ENCODE peak calls at places on chromosomes 1 and 21, in seven cellular contexts. P is thoracic aorta, T is fibroblast of lung, J is ovary, Q is transverse colon, Z is mammary epithelial cell, V is uterus. W is an unnamed sample.
A peak's percentile ranks its signal among the peaks of the same experiment; 100 is the strongest.

GRCh38 chr1:20992327-20993056 is 184.2 kb downstream of the EIF4G3 start:
- DNase-seq in T (peak; percentile 77), Z (no peak), Q (no peak), V (no peak), P (no peak), J (no peak), W (no peak)

GRCh38 chr1:200774311-200774710 is 35.6 kb downstream of the CAMSAP2 start:
- DNase-seq in J (no peak), T (no peak), Q (no peak), V (no peak), Z (no peak), P (no peak), W (no peak)

GRCh38 chr1:32899586-32900296 is 1.4 kb downstream of the TMEM54 start:
- DNase-seq in Q (peak; percentile 40), V (no peak), J (no peak), T (no peak), P (no peak), Z (no peak), W (no peak)

GRCh38 chr1:47986741-47987140 is 10.4 kb downstream of the TRABD2B start:
- DNase-seq in T (no peak), V (peak; percentile 23), Q (no peak), Z (no peak), P (no peak), J (no peak), W (no peak)

GRCh38 chr1:182589931-182590330 is 875 bp upstream of the RNASEL start:
- DNase-seq in P (no peak), T (no peak), Z (no peak), Q (no peak), J (no peak), V (no peak), W (no peak)

GRCh38 chr1:153741946-153742345 is 14.1 kb downstream of the INTS3 start:
- DNase-seq in V (no peak), Q (no peak), Z (no peak), P (no peak), T (no peak), J (no peak), W (no peak)

GRCh38 chr1:235783148-235783776 is 83.4 kb downstream of the LYST start:
- DNase-seq in J (no peak), T (peak; percentile 74), P (no peak), V (no peak), Z (peak; percentile 21), Q (no peak), W (no peak)

GRCh38 chr1:24751833-24752232 is 6.6 kb downstream of the CLIC4 start:
- DNase-seq in P (no peak), Q (no peak), T (no peak), J (no peak), V (no peak), Z (no peak), W (no peak)

GRCh38 chr21:45334591-45335081 is 46.9 kb upstream of the POFUT2 start:
- DNase-seq in T (no peak), V (no peak), Q (no peak), J (peak; percentile 20), P (no peak), Z (no peak), W (no peak)

GRCh38 chr1:183989078-183989577 is 48.4 kb downstream of the COLGALT2 start:
- DNase-seq in Q (no peak), T (peak; percentile 43), V (no peak), Z (peak; percentile 73), P (peak; percentile 5), J (no peak), W (peak; percentile 59)

GRCh38 chr1:34929497-34929852 is at the start of gene DLGAP3:
- DNase-seq in Z (no peak), T (no peak), J (no peak), P (no peak), V (no peak), Q (no peak), W (no peak)

GRCh38 chr1:14486401-14487110 is 111.9 kb upstream of the KAZN start:
- DNase-seq in P (no peak), Z (peak; percentile 64), V (no peak), J (peak; percentile 40), T (peak; percentile 86), Q (no peak), W (peak; percentile 40)

GRCh38 chr1:172154571-172154970 is 265.9 kb upstream of the C1orf105 start:
- DNase-seq in P (no peak), Z (peak; percentile 68), J (no peak), V (no peak), T (peak; percentile 72), Q (no peak), W (no peak)

GRCh38 chr1:87084247-87084836 is 169.9 kb downstream of the HS2ST1 start:
- DNase-seq in J (no peak), T (peak; percentile 78), V (no peak), P (no peak), Q (no peak), Z (no peak), W (no peak)

GRCh38 chr21:15552914-15553491 is 176.8 kb upstream of the USP25 start:
- DNase-seq in Z (peak; percentile 38), J (no peak), Q (no peak), T (peak; percentile 8), V (no peak), P (no peak), W (no peak)

GRCh38 chr1:206814716-206815341 is 42.5 kb upstream of the IL10 start:
- DNase-seq in V (no peak), P (no peak), Q (no peak), Z (no peak), J (no peak), T (peak; percentile 81), W (no peak)

GRCh38 chr1:66725885-66726665 is 26.2 kb upstream of the DYNLT5 start:
- DNase-seq in T (peak; percentile 85), Q (peak; percentile 21), P (no peak), V (peak; percentile 42), J (no peak), Z (peak; percentile 56), W (peak; percentile 12)

GRCh38 chr1:30700528-30701265 is 22.7 kb downstream of the MATN1 start:
- DNase-seq in J (peak; percentile 35), Q (peak; percentile 33), P (no peak), Z (peak; percentile 68), T (peak; percentile 61), V (peak; percentile 96), W (peak; percentile 81)

GRCh38 chr1:183070923-183071618 is 47.9 kb downstream of the LAMC1 start:
- DNase-seq in Q (no peak), T (peak; percentile 83), P (no peak), J (no peak), Z (peak; percentile 82), V (no peak), W (no peak)

GRCh38 chr1:162987866-162988265 is 81.3 kb upstream of the RGS4 start:
- DNase-seq in Q (no peak), T (no peak), Z (peak; percentile 93), J (no peak), V (no peak), P (no peak), W (no peak)

GRCh38 chr1:58971629-58972140 is 187.8 kb upstream of the JUN start:
- DNase-seq in V (peak; percentile 61), P (no peak), Q (no peak), T (peak; percentile 55), J (no peak), Z (peak; percentile 54), W (peak; percentile 75)

GRCh38 chr1:107153033-107153432 is 12.2 kb downstream of the NTNG1 start:
- DNase-seq in Z (peak; percentile 69), V (no peak), P (no peak), Q (no peak), T (no peak), J (no peak), W (no peak)

GRCh38 chr1:246791303-246791918 is 67.2 kb downstream of the SCCPDH start:
- DNase-seq in Z (no peak), V (no peak), J (no peak), T (no peak), Q (no peak), P (no peak), W (no peak)

GRCh38 chr1:36122463-36123025 is 2.5 kb downstream of the COL8A2 start:
- DNase-seq in Z (no peak), V (no peak), T (no peak), Q (no peak), P (no peak), J (no peak), W (no peak)

GRCh38 chr1:36125129-36125991 is at the start of gene COL8A2:
- DNase-seq in V (peak; percentile 41), J (peak; percentile 59), P (no peak), Z (no peak), Q (peak; percentile 19), T (no peak), W (peak; percentile 49)

GRCh38 chr1:36126005-36126716 is 1.1 kb upstream of the COL8A2 start:
- DNase-seq in Q (no peak), P (no peak), V (no peak), Z (no peak), J (no peak), T (no peak), W (no peak)

GRCh38 chr1:36123357-36123756 is 1.7 kb downstream of the COL8A2 start:
- DNase-seq in T (no peak), P (no peak), Z (no peak), J (no peak), Q (no peak), V (no peak), W (no peak)

GRCh38 chr1:36124404-36125128 is 456 bp downstream of the COL8A2 start:
- DNase-seq in J (no peak), Z (no peak), P (no peak), T (no peak), Q (no peak), V (no peak), W (no peak)
- H3K4me3 ChIP-seq in J (peak overlapping the region; percentile 35), Z (no peak overlapping the region), P (peak overlapping the region; percentile 86), T (peak overlapping the region; percentile 35), Q (no peak overlapping the region), V (peak overlapping the region; percentile 9), W (peak overlapping the region; percentile 28)

GRCh38 chr1:156336242-156336641 is 1.9 kb downstream of the CCT3 start:
- DNase-seq in V (no peak), Q (no peak), J (no peak), P (no peak), T (no peak), Z (no peak), W (no peak)
- TF ChIP-seq CTCF in V (no peak), Q (no peak), J (no peak), P (no peak), T (no peak), Z (peak; percentile 37), W (no peak)

GRCh38 chr1:156643266-156644092 is 1.6 kb downstream of the BCAN start:
- DNase-seq in V (no peak), J (no peak), P (no peak), Z (no peak), T (no peak), Q (no peak), W (no peak)
- H3K27me3 ChIP-seq in V (no peaks in the 10 kb centered on the region), J (no peaks in the 10 kb centered on the region), P (peaks cover 16% of the 10 kb centered on the region), Z (peaks cover 29% of the 10 kb centered on the region), T (peaks cover 92% of the 10 kb centered on the region), Q (peaks cover 86% of the 10 kb centered on the region), W (no peaks in the 10 kb centered on the region)

DNA sequence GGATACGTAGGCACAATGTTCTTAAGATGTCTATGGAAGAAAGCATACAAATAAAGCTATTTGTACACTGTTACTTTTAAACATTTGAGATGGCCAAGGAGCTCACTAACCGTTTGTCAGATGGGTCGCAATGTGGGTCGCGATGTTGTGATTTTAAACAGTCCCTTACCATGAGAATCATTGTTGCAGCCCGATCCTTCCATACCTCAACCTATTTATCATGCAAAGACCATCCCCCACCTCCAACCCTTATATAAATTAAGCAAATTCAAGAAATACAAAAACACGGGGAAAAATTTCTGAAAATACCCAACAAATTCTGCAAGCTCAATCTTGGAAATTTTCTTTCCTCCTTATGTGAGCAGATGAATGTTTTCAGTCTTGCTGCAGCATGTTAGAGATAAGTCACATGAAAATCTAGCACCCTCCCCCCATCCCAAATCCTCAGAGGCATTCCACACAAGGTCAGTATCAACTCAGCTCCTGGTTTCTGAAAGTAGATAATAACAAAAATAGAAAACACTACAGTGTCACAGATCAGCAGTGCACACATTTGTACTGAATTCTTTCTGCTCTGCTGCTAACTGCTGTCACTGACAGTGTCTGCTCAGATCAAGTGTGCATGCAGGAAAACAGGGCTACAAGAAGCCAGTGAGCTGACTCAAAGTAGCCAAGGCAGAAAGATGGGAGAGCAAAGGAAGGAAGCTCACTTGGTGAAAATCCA is 92.9 kb upstream of the TTC39A start:
- DNase-seq in T (peak; percentile 35), Z (peak; percentile 6), P (no peak), J (no peak), V (no peak), Q (no peak), W (no peak)
- H3K4me3 ChIP-seq in T (peak overlapping the region; percentile 20), Z (no peak overlapping the region), P (peak overlapping the region; percentile 58), J (no peak overlapping the region), V (no peak overlapping the region), Q (no peak overlapping the region), W (no peak overlapping the region)

W was measured in psoas muscle.